ENCODE peak calls at places on chromosomes 2 and 18, in five cellular contexts. H is AG04449, L is mammary epithelial cell, G is lung, Y is adrenal gland. Q is an unnamed sample.

GRCh38 chr2:119282139-119282965 is 58.7 kb downstream of the STEAP3 start:
- DNase-seq in L (no peak), Y (no peak), H (no peak), G (peak), Q (no peak)

GRCh38 chr2:11128258-11128951 is 26.9 kb upstream of the SLC66A3 start:
- DNase-seq in G (no peak), L (peak), Y (no peak), H (peak), Q (peak)

GRCh38 chr2:149931486-149931885 is 343.9 kb upstream of the MMADHC start:
- DNase-seq in H (no peak), Y (no peak), G (no peak), L (no peak), Q (no peak)

GRCh38 chr2:151071382-151071781 is 190.3 kb downstream of the RBM43 start:
- DNase-seq in L (peak), G (no peak), H (no peak), Y (peak), Q (peak)

GRCh38 chr2:91748869-91749268 is 3057.4 kb downstream of the RPIA start:
- DNase-seq in L (no peak), H (no peak), Y (no peak), G (no peak), Q (no peak)

GRCh38 chr2:104658840-104659591 is 194.9 kb upstream of the POU3F3 start:
- DNase-seq in G (no peak), Y (no peak), H (no peak), L (no peak), Q (no peak)

GRCh38 chr2:105789745-105790466 is 45.2 kb downstream of the NCK2 start:
- DNase-seq in H (peak), Y (peak), G (no peak), L (peak), Q (peak)

GRCh38 chr2:20506281-20506685 is 59.4 kb downstream of the RHOB start:
- DNase-seq in G (no peak), H (no peak), Y (no peak), L (peak), Q (peak)

GRCh38 chr2:200351815-200352214 is 45.3 kb downstream of the SPATS2L start:
- DNase-seq in Y (no peak), L (no peak), G (no peak), H (no peak), Q (no peak)

GRCh38 chr2:166802475-166802874 is 85.8 kb upstream of the XIRP2 start:
- DNase-seq in L (no peak), Y (no peak), H (no peak), G (no peak), Q (no peak)

GRCh38 chr2:73333564-73333963 is 40.2 kb upstream of the EGR4 start:
- DNase-seq in L (no peak), G (no peak), H (no peak), Y (no peak), Q (no peak)

GRCh38 chr2:200129756-200130462 is 174.5 kb downstream of the MAIP1 start:
- DNase-seq in L (peak), H (no peak), G (no peak), Y (no peak), Q (no peak)

GRCh38 chr2:98476192-98476868 is 31.7 kb downstream of the INPP4A start:
- DNase-seq in H (no peak), L (peak), Y (no peak), G (no peak), Q (no peak)

GRCh38 chr2:1569879-1570450 is 156.7 kb downstream of the TPO start:
- DNase-seq in Y (no peak), L (no peak), H (no peak), G (no peak), Q (no peak)

GRCh38 chr2:19738707-19739106 is 163.1 kb downstream of the TTC32 start:
- DNase-seq in G (no peak), L (no peak), H (no peak), Y (no peak), Q (peak)

GRCh38 chr18:57435851-57436192 is 648 bp downstream of the ONECUT2 start:
- DNase-seq in H (no peak), G (no peak), Y (no peak), L (no peak), Q (no peak)

GRCh38 chr18:76766429-76766828 is 55.9 kb upstream of the ZNF236 start:
- DNase-seq in L (no peak), Y (no peak), H (no peak), G (no peak), Q (no peak)

GRCh38 chr2:145184741-145185671 is 665.1 kb upstream of the ZEB2 start:
- DNase-seq in H (peak), L (no peak), G (no peak), Y (no peak), Q (peak)

GRCh38 chr2:197011777-197012641 is 85.5 kb upstream of the PGAP1 start:
- DNase-seq in G (no peak), H (no peak), L (peak), Y (peak), Q (peak)

GRCh38 chr2:113135354-113135753 is 8.0 kb downstream of the IL1RN start:
- DNase-seq in L (no peak), Y (no peak), H (no peak), G (no peak), Q (no peak)
- H3K4me3 ChIP-seq in L (no peak), Y (no peak), H (no peak), G (no peak), Q (no peak)

DNA sequence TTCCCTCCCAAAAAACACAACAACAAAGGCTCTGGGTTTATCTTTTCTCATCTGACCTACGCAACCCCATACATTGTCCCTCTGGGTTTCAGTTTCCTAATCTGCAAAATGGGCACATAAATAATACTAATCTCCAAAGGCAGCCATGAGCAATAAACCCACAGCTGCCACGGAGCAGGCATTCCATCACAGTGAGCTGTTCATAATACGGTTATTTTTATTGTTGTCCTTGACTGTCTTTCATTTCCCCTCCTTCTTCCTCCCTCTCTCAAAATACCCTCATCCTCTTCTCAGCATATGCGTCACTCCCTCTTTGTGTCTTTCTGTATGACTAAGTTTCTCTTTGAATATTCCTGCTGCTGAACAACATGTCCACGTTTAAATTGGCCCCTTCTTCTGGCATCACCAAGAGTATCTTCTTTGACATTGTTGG is 129.8 kb upstream of the CAB39 start:
- DNase-seq in Y (no peak), G (no peak), L (peak), H (no peak), Q (peak)
- H3K4me3 ChIP-seq in Y (no peak), G (no peak), L (no peak), H (no peak), Q (no peak)

GRCh38 chr2:237924164-237924534 is 42.7 kb upstream of the UBE2F start:
- DNase-seq in G (no peak), Y (no peak), L (no peak), H (no peak), Q (no peak)

GRCh38 chr2:237921967-237922492 is 44.8 kb upstream of the UBE2F start:
- DNase-seq in G (no peak), L (no peak), H (no peak), Y (no peak), Q (no peak)

GRCh38 chr2:237920673-237921072 is 46.1 kb upstream of the UBE2F start:
- DNase-seq in G (no peak), Y (no peak), H (no peak), L (no peak), Q (peak)

GRCh38 chr2:237922641-237923361 is 44.0 kb upstream of the UBE2F start:
- DNase-seq in H (no peak), Y (peak), G (no peak), L (peak), Q (no peak)

GRCh38 chr2:237923507-237924163 is 43.2 kb upstream of the UBE2F start:
- DNase-seq in Y (peak), L (peak), G (peak), H (no peak), Q (peak)
- H3K4me3 ChIP-seq in Y (no peak), L (no peak), G (no peak), H (peak), Q (peak)

GRCh38 chr18:34591920-34592444 is 118.1 kb upstream of the DTNA start:
- DNase-seq in G (no peak), Y (no peak), L (no peak), H (no peak), Q (no peak)

GRCh38 chr18:34590503-34590902 is 119.6 kb upstream of the DTNA start:
- DNase-seq in H (no peak), Y (no peak), L (no peak), G (no peak), Q (no peak)

GRCh38 chr18:34595673-34596072 is 114.4 kb upstream of the DTNA start:
- DNase-seq in G (no peak), L (peak), H (no peak), Y (peak), Q (peak)

GRCh38 chr18:34592961-34593382 is 117.1 kb upstream of the DTNA start:
- DNase-seq in H (peak), Y (peak), L (peak), G (peak), Q (peak)

DNA sequence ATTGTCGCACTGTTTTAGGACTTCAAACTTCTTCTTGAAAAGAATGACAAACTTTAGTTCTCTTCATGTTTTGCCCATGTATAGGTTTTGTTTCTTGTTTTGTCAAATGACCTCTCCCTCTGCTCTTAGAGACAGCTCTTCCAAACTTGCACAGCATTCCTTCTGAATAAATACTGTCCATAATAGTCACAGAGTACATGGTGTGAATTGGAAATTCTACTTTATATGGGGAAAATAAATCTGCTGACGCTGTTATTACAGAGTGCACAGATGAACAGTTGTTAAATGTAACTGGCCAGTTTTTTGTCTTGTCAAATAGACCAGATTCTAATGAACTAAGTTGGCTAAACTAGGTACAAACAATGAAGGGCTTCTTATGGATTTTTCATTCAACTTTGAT is 115.9 kb upstream of the DTNA start:
- DNase-seq in L (no peak), Y (no peak), G (no peak), H (no peak), Q (no peak)
- H3K4me3 ChIP-seq in L (no peak), Y (no peak), G (no peak), H (no peak), Q (no peak)

GRCh38 chr18:10134204-10134603 is 220.4 kb downstream of the VAPA start:
- DNase-seq in Y (no peak), H (no peak), L (no peak), G (no peak), Q (no peak)

GRCh38 chr18:10131036-10131774 is 217.4 kb downstream of the VAPA start:
- DNase-seq in Y (no peak), G (no peak), H (no peak), L (no peak), Q (no peak)

GRCh38 chr18:10133516-10133915 is 219.7 kb downstream of the VAPA start:
- DNase-seq in G (no peak), Y (no peak), L (no peak), H (no peak), Q (no peak)

GRCh38 chr18:10130626-10131025 is 216.8 kb downstream of the VAPA start:
- DNase-seq in L (no peak), H (no peak), G (no peak), Y (no peak), Q (no peak)

DNA sequence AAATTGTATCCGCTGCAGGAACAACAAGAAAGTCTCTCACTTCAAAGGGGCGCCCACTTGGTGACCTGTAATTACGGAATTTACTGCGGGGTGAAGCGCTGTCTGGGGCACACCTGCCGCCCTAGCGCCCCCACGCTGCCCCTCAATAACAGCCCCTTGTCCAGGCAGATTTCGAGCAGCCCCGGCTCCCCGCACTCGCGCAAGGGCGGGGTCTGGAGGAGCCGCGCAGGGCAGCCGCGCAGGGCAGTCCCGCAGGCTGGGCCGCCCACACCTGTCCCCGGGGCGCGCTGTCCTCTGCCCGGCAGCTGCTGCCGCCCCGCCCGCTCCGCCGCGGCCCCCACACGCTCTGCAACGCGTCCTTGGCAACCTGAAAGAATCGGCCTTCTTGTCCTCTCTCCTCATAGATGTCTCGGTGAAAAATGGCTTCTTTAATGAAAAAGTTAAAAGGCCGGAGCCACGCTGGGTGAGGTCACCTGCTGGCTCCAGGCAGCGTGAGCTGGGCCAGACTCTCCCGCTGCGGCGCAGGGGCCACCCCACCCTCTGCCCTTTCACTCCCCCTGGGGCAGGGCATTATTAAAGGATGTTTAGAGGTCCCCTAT is 218.1 kb downstream of the VAPA start:
- DNase-seq in Y (no peak), H (no peak), L (no peak), G (no peak), Q (no peak)
- H3K4me3 ChIP-seq in Y (no peak), H (no peak), L (no peak), G (peak), Q (no peak)

GRCh38 chr2:241010531-241011295 is 12.3 kb downstream of the SNED1 start:
- DNase-seq in H (no peak), Y (no peak), L (no peak), G (peak), Q (no peak)

GRCh38 chr2:241008711-241009121 is 10.3 kb downstream of the SNED1 start:
- DNase-seq in L (no peak), H (no peak), Y (peak), G (no peak), Q (no peak)

GRCh38 chr2:241009191-241009590 is 10.8 kb downstream of the SNED1 start:
- DNase-seq in G (no peak), L (no peak), Y (peak), H (no peak), Q (no peak)

GRCh38 chr2:241011296-241011600 is 12.8 kb downstream of the SNED1 start:
- DNase-seq in L (no peak), Y (peak), H (no peak), G (peak), Q (no peak)

DNA sequence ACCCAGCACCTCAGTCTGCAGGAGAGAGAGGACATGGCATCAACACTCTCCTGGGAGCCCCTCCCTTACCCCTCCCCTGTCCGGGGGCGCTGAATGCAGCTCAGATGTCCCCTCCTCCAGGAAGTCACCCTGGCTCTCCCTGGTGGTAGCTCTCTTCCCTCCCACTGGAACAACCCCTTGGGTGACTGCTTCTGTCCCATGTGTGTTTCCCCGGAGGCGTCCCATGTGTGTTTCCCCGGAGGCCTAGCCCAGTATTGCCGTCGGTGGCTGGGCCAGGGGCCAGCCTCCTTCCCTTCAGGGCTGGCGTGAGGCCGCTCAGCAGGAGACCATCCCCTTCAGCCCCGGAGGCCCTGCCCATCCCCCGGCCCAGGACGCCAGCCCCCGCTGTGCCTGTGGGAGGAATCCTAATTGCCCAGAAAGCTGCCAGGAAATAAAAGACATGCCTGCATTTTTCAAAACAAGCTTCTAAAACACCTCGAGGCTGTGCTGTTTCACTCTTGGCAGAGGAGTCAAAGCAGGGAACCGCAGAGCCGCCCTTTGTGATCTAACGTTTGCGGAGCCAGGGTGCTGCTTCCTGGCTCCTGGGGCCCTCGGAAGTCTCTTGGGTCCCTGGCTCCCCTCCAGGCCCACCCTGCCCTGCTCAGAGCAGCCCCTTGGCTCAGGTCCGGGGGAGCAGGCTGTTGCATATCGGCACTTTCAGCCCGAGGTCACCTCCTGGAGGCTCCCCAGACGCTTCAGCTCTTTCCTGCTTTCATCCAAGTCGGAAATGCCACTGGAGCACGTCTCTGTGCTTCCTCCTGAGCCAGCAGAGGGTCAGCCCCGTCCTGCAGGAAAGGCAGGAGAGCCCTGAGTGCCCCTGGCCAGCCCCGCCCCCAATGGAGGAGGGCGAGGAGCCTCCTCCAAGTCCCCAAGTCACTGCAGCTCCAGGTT is 11.4 kb downstream of the SNED1 start:
- DNase-seq in L (peak), H (peak), G (peak), Y (peak), Q (peak)
- H3K4me3 ChIP-seq in L (no peak), H (peak), G (peak), Y (peak), Q (peak)

GRCh38 chr2:237861875-237862527 is 2.6 kb downstream of the RAMP1 start:
- DNase-seq in G (no peak), Y (no peak), H (no peak), L (no peak), Q (peak)
- H3K4me3 ChIP-seq in G (no peak), Y (no peak), H (no peak), L (no peak), Q (no peak)

Q was measured in AG10803.